ENCODE peak calls at places on chromosomes 13 and 19, in five cellular contexts. Y is SK-N-SH, Q is HepG2, G is H1, L is K562. K is an unnamed sample.

GRCh38 chr13:24180743-24181384 is 20.3 kb downstream of the SPATA13 start:
- DNase-seq in Y (no peak), Q (no peak), G (peak; percentile 1), L (no peak), K (no peak)

GRCh38 chr19:45492627-45493470 is 4.0 kb downstream of the RTN2 start:
- DNase-seq in Y (peak; percentile 28), Q (peak; percentile 68), G (peak; percentile 89), L (peak; percentile 84), K (no peak)

GRCh38 chr19:28332351-28332750 is 880.6 kb downstream of the UQCRFS1 start:
- DNase-seq in Y (no peak), Q (no peak), G (no peak), L (no peak), K (no peak)

GRCh38 chr13:46622013-46622917 is 69.3 kb downstream of the LRCH1 start:
- DNase-seq in Y (no peak), Q (peak; percentile 10), G (no peak), L (no peak), K (no peak)

GRCh38 chr19:46975918-46976782 is 43.5 kb upstream of the NPAS1 start:
- DNase-seq in Y (peak; percentile 69), Q (peak; percentile 70), G (peak; percentile 62), L (no peak), K (no peak)

GRCh38 chr13:43107780-43108179 is 84.4 kb downstream of the DNAJC15 start:
- DNase-seq in Y (no peak), Q (no peak), G (no peak), L (no peak), K (no peak)

GRCh38 chr13:36344886-36345437 is 1.2 kb downstream of the SPART start:
- DNase-seq in Y (no peak), Q (no peak), G (no peak), L (no peak), K (no peak)

GRCh38 chr13:51804295-51805172 is 571 bp upstream of the DHRS12 start:
- DNase-seq in Y (peak; percentile 47), Q (no peak), G (no peak), L (no peak), K (no peak)

GRCh38 chr13:45542391-45542790 is 73.1 kb downstream of the ERICH6B start:
- DNase-seq in Y (no peak), Q (no peak), G (no peak), L (no peak), K (no peak)

GRCh38 chr19:29841559-29842367 is 30.0 kb downstream of the CCNE1 start:
- DNase-seq in Y (peak; percentile 56), Q (peak; percentile 91), G (no peak), L (peak; percentile 35), K (no peak)

GRCh38 chr19:3771906-3772450 is at the start of gene RAX2:
- DNase-seq in Y (peak; percentile 36), Q (no peak), G (no peak), L (peak; percentile 70), K (no peak)

GRCh38 chr13:112693831-112694497 is 4.1 kb downstream of the ATP11A start:
- DNase-seq in Y (no peak), Q (no peak), G (no peak), L (no peak), K (peak; percentile 89)

GRCh38 chr13:45339867-45340266 is 1.1 kb downstream of the TPT1 start:
- DNase-seq in Y (no peak), Q (no peak), G (no peak), L (no peak), K (no peak)

GRCh38 chr13:93243375-93244063 is 16.9 kb downstream of the GPC6 start:
- DNase-seq in Y (no peak), Q (no peak), G (no peak), L (no peak), K (no peak)

GRCh38 chr19:15138427-15138826 is 31.2 kb downstream of the SYDE1 start:
- DNase-seq in Y (no peak), Q (no peak), G (no peak), L (no peak), K (no peak)

GRCh38 chr19:35006342-35006998 is 6.3 kb downstream of the GRAMD1A start:
- DNase-seq in Y (no peak), Q (peak; percentile 99), G (no peak), L (no peak), K (no peak)

GRCh38 chr19:52660981-52661380 is 22.8 kb upstream of the ZNF83 start:
- DNase-seq in Y (no peak), Q (no peak), G (no peak), L (no peak), K (no peak)

GRCh38 chr13:75879656-75880055 is 243.5 kb downstream of the LMO7 start:
- DNase-seq in Y (no peak), Q (no peak), G (no peak), L (no peak), K (no peak)

GRCh38 chr13:109465151-109465550 is 321.2 kb downstream of the IRS2 start:
- DNase-seq in Y (no peak), Q (no peak), G (no peak), L (no peak), K (peak; percentile 21)

GRCh38 chr13:109628251-109628699 is 158.1 kb downstream of the IRS2 start:
- DNase-seq in Y (no peak), Q (no peak), G (no peak), L (no peak), K (no peak)

GRCh38 chr13:109881961-109882558 is 95.7 kb upstream of the IRS2 start:
- DNase-seq in Y (no peak), Q (no peak), G (no peak), L (no peak), K (no peak)

GRCh38 chr19:46408611-46409039 is 4.7 kb downstream of the CCDC8 start:
- DNase-seq in Y (no peak), Q (peak; percentile 25), G (no peak), L (no peak), K (no peak)

GRCh38 chr19:1862424-1863307 is 713 bp downstream of the KLF16 start:
- DNase-seq in Y (peak; percentile 87), Q (no peak), G (peak; percentile 73), L (peak; percentile 54), K (no peak)

GRCh38 chr13:37492061-37492460 is 106.5 kb downstream of the POSTN start:
- DNase-seq in Y (no peak), Q (no peak), G (no peak), L (no peak), K (no peak)

GRCh38 chr13:77952276-77952675 is 33.6 kb upstream of the EDNRB start:
- DNase-seq in Y (no peak), Q (no peak), G (no peak), L (no peak), K (no peak)

GRCh38 chr13:64758520-64758919 is 2471.6 kb downstream of the PCDH9 start:
- DNase-seq in Y (no peak), Q (no peak), G (no peak), L (no peak), K (no peak)

GRCh38 chr13:37127706-37128241 is 22.3 kb upstream of the CSNK1A1L start:
- DNase-seq in Y (no peak), Q (no peak), G (no peak), L (no peak), K (no peak)

GRCh38 chr13:101978546-101979315 is 423.1 kb downstream of the FGF14 start:
- DNase-seq in Y (peak; percentile 42), Q (no peak), G (no peak), L (no peak), K (no peak)

GRCh38 chr13:112636401-112636975 is 48.5 kb upstream of the TUBGCP3 start:
- DNase-seq in Y (no peak), Q (no peak), G (no peak), L (no peak), K (no peak)

GRCh38 chr19:38939957-38940356 is 9.2 kb downstream of the MRPS12 start:
- DNase-seq in Y (no peak), Q (no peak), G (no peak), L (no peak), K (no peak)

GRCh38 chr13:42638101-42638500 is 64.1 kb downstream of the TNFSF11 start:
- DNase-seq in Y (no peak), Q (no peak), G (no peak), L (no peak), K (no peak)

GRCh38 chr19:30226464-30227070 is 145.6 kb upstream of the ZNF536 start:
- DNase-seq in Y (peak; percentile 79), Q (no peak), G (peak; percentile 59), L (no peak), K (no peak)

GRCh38 chr19:42184401-42184861 is 33.0 kb downstream of the DEDD2 start:
- DNase-seq in Y (peak; percentile 85), Q (peak; percentile 59), G (peak; percentile 97), L (peak; percentile 86), K (no peak)

GRCh38 chr13:28636677-28637317 is 22.1 kb upstream of the POMP start:
- DNase-seq in Y (peak; percentile 64), Q (peak; percentile 58), G (peak; percentile 63), L (peak; percentile 43), K (peak; percentile 81)

GRCh38 chr19:50952890-50953289 is at the start of gene KLK5:
- DNase-seq in Y (no peak), Q (no peak), G (no peak), L (no peak), K (no peak)
- TF ChIP-seq GABPA in Y (no peak), Q (no peak), G (no peak), L (no peak), K (no peak)

DNA sequence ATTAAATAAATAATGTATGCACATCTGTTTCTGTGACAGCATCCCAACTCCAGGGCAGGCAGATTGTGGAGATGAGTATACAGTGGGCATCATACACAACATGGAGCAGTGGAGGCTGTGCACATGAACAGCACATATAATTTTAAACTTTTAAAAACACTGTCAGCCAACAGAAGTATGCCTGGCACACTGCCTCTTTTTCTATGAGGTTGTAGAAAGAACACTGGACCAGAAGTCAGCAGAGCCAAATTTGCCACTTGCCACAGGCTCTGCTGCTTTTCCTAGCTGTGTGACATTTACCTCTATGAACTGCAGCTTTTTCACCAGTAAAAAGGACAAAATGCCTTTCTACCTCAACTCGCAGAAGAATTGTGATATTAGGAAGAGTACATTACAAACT is 118.7 kb downstream of the FRY start:
- DNase-seq in Y (no peak), Q (no peak), G (no peak), L (no peak), K (no peak)
- TF ChIP-seq GABPA in Y (no peak), Q (no peak), G (no peak), L (no peak), K (no peak)

GRCh38 chr13:32581177-32581786 is 5.0 kb upstream of the PDS5B start:
- DNase-seq in Y (no peak), Q (peak; percentile 14), G (no peak), L (no peak), K (no peak)
- TF ChIP-seq GABPA in Y (no peak), Q (no peak), G (no peak), L (no peak), K (no peak)

DNA sequence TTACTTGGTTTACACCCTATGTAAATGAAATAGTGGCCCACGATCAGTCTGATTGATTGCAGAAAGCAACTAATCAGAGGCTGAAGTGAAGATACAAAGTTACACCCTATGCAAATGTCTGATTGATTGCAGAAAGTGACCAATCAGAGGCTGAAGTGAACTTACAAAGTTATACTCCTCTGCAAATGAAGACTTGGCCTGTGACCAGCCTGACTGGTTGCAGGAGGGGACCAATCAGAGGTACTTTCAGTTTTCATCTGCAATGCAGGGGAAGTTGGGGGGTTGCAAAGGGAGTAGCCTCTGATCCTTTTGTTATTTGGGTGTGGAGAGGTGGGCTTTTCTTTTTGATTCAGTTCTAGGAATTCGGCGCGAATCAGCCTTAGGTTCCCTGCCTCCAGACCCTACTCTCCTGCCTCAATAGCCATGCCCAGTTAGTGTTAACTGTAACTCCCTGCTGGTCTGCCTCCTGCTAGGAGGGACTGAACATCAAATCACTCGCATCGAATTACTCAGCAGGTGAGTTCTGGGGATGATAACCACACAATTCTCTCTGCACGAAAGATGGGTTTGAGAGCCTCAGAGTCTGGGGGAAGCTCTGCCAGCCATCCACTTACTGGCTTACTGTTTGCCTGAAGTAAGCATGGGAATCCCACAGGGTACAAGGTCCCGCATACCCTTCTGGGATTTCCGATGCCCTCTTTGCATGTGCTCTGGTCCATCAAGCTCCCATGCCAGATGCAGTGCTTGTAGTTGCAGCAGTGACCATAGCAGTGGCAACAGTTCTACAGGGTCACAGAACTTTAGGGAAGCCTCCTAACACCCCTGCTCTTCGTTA is 7.5 kb downstream of the ARL11 start:
- DNase-seq in Y (no peak), Q (peak; percentile 32), G (peak; percentile 58), L (no peak), K (no peak)
- TF ChIP-seq GABPA in Y (no peak), Q (no peak), G (no peak), L (no peak), K (no peak)

K was measured in HL-60.